ENCODE peak calls at places on chromosomes 4 and X, in nine cellular contexts. D, O, N, T, A, E, Y, M and J are unnamed samples. For H3K36me3, the result is how much of the 10 kb centered on the place peaks cover.

GRCh38 chr4:122131562-122132157 is 20.5 kb upstream of the BLTP1 start:
- DNase-seq in M (no peak), A (no peak), E (no peak), N (no peak), T (no peak), D (no peak), Y (no peak), O (no peak), J (no peak)

GRCh38 chr4:76950846-76951321 is 1.3 kb downstream of the SEPTIN11 start:
- DNase-seq in Y (no peak), M (peak), E (no peak), A (no peak), T (no peak), N (no peak), D (no peak), O (peak), J (no peak)

GRCh38 chr4:78166582-78166981 is 109.5 kb downstream of the FRAS1 start:
- DNase-seq in D (no peak), M (no peak), N (no peak), A (no peak), O (no peak), E (no peak), Y (no peak), T (no peak), J (no peak)

GRCh38 chrX:130083656-130084382 is 26.5 kb downstream of the ELF4 start:
- DNase-seq in M (no peak), D (no peak), O (peak), T (no peak), A (no peak), N (no peak), Y (no peak), E (no peak), J (no peak)

GRCh38 chrX:105829006-105829405 is 6.7 kb downstream of the NRK start:
- DNase-seq in M (peak), N (no peak), O (no peak), D (no peak), A (no peak), E (no peak), Y (no peak), T (no peak), J (no peak)

GRCh38 chr4:163590609-163591264 is 96.2 kb downstream of the TMA16 start:
- DNase-seq in N (no peak), T (no peak), Y (no peak), O (no peak), M (no peak), A (no peak), D (no peak), E (no peak), J (no peak)

GRCh38 chrX:21400408-21401121 is 26.3 kb downstream of the CNKSR2 start:
- DNase-seq in N (no peak), Y (no peak), O (no peak), A (no peak), D (no peak), E (no peak), M (no peak), T (no peak), J (no peak)

GRCh38 chrX:147894332-147894870 is 17.3 kb upstream of the FMR1 start:
- DNase-seq in M (no peak), Y (no peak), O (no peak), A (no peak), E (no peak), N (no peak), D (no peak), T (no peak), J (no peak)

GRCh38 chr4:156711196-156711590 is 260.4 kb downstream of the PDGFC start:
- DNase-seq in A (no peak), Y (no peak), N (no peak), T (no peak), D (no peak), M (no peak), E (no peak), O (no peak), J (no peak)

GRCh38 chr4:8182858-8183725 is 16.0 kb upstream of the SH3TC1 start:
- DNase-seq in Y (peak), O (peak), N (peak), T (peak), D (peak), M (peak), E (peak), A (peak), J (no peak)

GRCh38 chr4:125042031-125042430 is 272.7 kb upstream of the FAT4 start:
- DNase-seq in O (no peak), D (no peak), N (no peak), Y (no peak), M (no peak), T (no peak), E (no peak), A (no peak), J (no peak)

GRCh38 chrX:129040124-129040523 is 483.2 kb downstream of the SMARCA1 start:
- DNase-seq in D (no peak), E (no peak), Y (no peak), T (no peak), A (no peak), M (no peak), N (no peak), O (no peak), J (no peak)

GRCh38 chrX:118726887-118727685 is at the start of gene IL13RA1:
- DNase-seq in N (peak), E (peak), M (peak), T (peak), Y (peak), D (peak), O (peak), A (peak), J (no peak)

GRCh38 chr4:78370625-78371372 is 180.8 kb upstream of the ANXA3 start:
- DNase-seq in D (no peak), O (no peak), M (no peak), Y (no peak), E (no peak), T (no peak), A (no peak), N (no peak), J (no peak)

GRCh38 chr4:100128338-100128737 is 61.9 kb downstream of the DDIT4L start:
- DNase-seq in O (no peak), E (no peak), M (no peak), Y (no peak), N (no peak), T (no peak), D (no peak), A (no peak), J (no peak)

GRCh38 chr4:140098481-140099132 is 55.4 kb downstream of the MAML3 start:
- DNase-seq in O (no peak), E (no peak), T (no peak), D (no peak), M (peak), N (no peak), Y (peak), A (no peak), J (no peak)

GRCh38 chr4:25234390-25235367 is 846 bp downstream of the PI4K2B start:
- DNase-seq in Y (peak), N (peak), A (peak), D (no peak), E (peak), T (peak), M (peak), O (peak), J (no peak)

GRCh38 chr4:47639531-47639930 is 154.5 kb downstream of the ATP10D start:
- DNase-seq in A (no peak), O (no peak), M (peak), T (no peak), Y (peak), E (no peak), D (no peak), N (no peak), J (no peak)

GRCh38 chr4:24831637-24832036 is 36.3 kb downstream of the SOD3 start:
- DNase-seq in D (no peak), N (no peak), T (no peak), M (no peak), A (no peak), Y (no peak), E (no peak), O (no peak), J (no peak)

GRCh38 chr4:137960371-137961050 is 281.6 kb downstream of the SLC7A11 start:
- DNase-seq in D (no peak), N (no peak), O (no peak), Y (no peak), A (no peak), M (peak), T (no peak), E (no peak), J (no peak)

GRCh38 chr4:104494822-104495559 is at the start of gene CXXC4:
- DNase-seq in D (no peak), O (peak), N (peak), A (peak), Y (peak), M (peak), T (peak), E (peak), J (no peak)

GRCh38 chr4:151859646-151860045 is 98.8 kb upstream of the GATB start:
- DNase-seq in M (no peak), D (no peak), N (no peak), A (no peak), O (no peak), E (no peak), T (no peak), Y (no peak), J (no peak)

GRCh38 chr4:118680808-118681207 is 4.4 kb upstream of the METTL14 start:
- DNase-seq in N (no peak), T (no peak), O (no peak), E (no peak), M (no peak), A (no peak), Y (no peak), D (no peak), J (no peak)

GRCh38 chr4:155944516-155944915 is 9.2 kb downstream of the CTSO start:
- DNase-seq in M (peak), E (no peak), Y (no peak), D (no peak), A (no peak), T (no peak), N (no peak), O (no peak), J (no peak)

GRCh38 chr4:95181446-95182306 is 367.1 kb downstream of the UNC5C start:
- DNase-seq in E (no peak), N (no peak), Y (no peak), A (no peak), O (no peak), T (no peak), M (peak), D (peak), J (peak)

GRCh38 chrX:132559101-132559500 is 70.3 kb upstream of the MBNL3 start:
- DNase-seq in O (no peak), M (no peak), E (no peak), N (no peak), Y (no peak), A (no peak), D (no peak), T (no peak), J (no peak)

DNA sequence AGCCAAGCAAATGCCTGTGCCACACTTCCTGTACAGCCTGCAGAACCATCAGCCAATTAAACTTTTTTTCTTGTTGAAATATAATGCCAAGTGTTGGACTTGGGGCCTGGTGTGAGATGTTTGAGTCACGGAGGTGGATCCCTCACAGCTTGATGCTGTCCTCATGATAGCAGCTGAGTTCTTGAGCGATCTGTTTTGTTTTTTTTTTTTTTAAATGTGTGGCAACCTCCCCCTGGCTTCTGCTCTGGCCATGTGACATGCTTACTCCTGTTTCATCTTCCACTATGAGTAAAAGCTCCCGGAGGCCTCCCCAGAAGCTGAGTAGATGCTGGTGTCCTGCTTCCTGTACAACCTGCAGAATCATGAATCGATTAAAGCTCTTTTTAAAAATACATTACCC is 973.3 kb upstream of the FTHL17 start:
- DNase-seq in M (no peak), E (no peak), Y (no peak), N (no peak), D (no peak), O (no peak), A (no peak), T (no peak), J (no peak)
- H3K27ac ChIP-seq in M (no peak), E (no peak), Y (no peak), N (no peak), D (no peak), O (no peak), A (no peak), T (no peak), J (no peak)

GRCh38 chrX:150365051-150365952 is 2.2 kb downstream of the MAMLD1 start:
- DNase-seq in Y (peak), E (peak), A (peak), D (no peak), N (peak), T (peak), O (peak), M (peak), J (peak)
- TF ChIP-seq POLR2A in Y (no peak), E (no peak), A (no peak), D (no peak), N (no peak), T (peak), O (no peak), M (peak), J (no peak)

GRCh38 chrX:73823473-73824004 is 260.5 kb downstream of the CHIC1 start:
- DNase-seq in E (no peak), D (no peak), T (no peak), M (no peak), N (no peak), Y (no peak), O (no peak), A (no peak), J (no peak)
- H3K36me3 ChIP-seq in E (under half), D (under half), T (under half), M (under half), N (half or more), Y (under half), O (under half), A (under half), J (under half)

GRCh38 chrX:37686348-37686736 is 751 bp downstream of the XK start:
- DNase-seq in A (no peak), D (no peak), M (no peak), N (no peak), Y (no peak), E (no peak), O (no peak), T (no peak), J (no peak)
- H3K27ac ChIP-seq in A (peak), D (peak), M (no peak), N (peak), Y (peak), E (peak), O (peak), T (no peak), J (no peak)

DNA sequence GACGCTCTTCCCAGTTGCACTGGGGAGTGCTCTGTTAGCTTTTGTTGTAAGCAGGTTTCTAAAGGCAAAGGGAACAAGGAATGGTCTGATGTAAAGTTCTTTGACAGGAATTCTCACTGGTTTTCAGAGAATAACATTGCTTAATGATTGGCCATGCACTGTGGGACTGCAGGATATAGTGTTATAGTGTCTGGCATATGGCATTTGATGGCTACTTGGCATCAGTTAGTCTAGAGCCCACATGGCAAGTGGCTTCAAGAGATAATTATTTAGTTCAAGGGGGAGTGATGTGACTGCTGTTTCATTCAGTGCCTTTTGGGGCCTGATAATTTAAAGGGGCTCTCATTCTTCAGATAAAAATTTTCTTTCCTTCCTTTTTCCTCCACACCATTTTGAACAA is 30.7 kb upstream of the PGM2 start:
- DNase-seq in D (no peak), M (no peak), O (no peak), E (no peak), N (no peak), Y (no peak), T (no peak), A (no peak), J (no peak)
- TF ChIP-seq POLR2A in D (no peak), M (no peak), O (no peak), E (no peak), N (no peak), Y (no peak), T (no peak), A (no peak), J (no peak)

DNA sequence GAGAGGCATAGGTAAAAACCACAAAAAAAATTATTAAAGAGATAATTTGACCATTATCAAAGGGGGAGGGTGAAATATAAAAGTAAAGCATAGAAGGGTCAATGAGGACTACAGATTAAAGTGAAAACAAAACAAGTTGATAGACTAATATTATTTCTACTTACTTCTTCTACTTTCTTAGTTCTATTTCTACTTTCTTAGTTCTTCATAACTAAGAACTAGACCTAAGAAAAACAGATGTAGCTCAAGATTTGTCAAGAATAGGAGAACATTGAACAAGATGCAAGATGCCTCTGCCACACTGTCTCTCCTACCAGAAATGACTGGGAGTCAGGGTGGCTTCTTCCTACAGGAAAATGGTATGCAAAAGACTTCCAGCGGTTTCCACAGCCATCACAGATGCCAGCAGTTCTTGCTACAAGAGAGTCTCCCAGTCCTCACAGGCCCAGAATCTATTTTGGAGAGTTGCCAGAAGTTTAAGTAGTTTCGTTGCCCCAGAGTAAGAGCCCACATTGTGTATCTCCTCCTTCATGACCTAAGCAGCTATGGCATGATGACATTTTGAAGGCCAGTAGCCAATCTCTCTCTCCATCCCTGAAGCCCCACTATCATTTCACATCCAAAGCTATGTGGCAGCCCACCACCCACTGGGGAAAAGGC is 42.9 kb upstream of the DDX60 start:
- DNase-seq in A (no peak), D (no peak), M (no peak), T (no peak), O (no peak), Y (no peak), N (no peak), E (no peak), J (no peak)
- H3K36me3 ChIP-seq in A (half or more), D (under half), M (under half), T (under half), O (under half), Y (under half), N (half or more), E (under half), J (under half)

GRCh38 chr4:144582975-144583374 is 63.0 kb upstream of the HHIP start:
- DNase-seq in A (no peak), N (no peak), O (no peak), E (no peak), T (no peak), Y (no peak), M (peak), D (no peak), J (no peak)
- H3K27ac ChIP-seq in A (no peak), N (no peak), O (no peak), E (no peak), T (no peak), Y (no peak), M (no peak), D (no peak), J (no peak)